ENCODE peak calls at places on chromosomes 2 and 18, in four cellular contexts. One of them, this sample, is unnamed.

GRCh38 chr2:168196764-168197180 is 50.6 kb downstream of the STK39 start:
- DNase-seq in NCI-H226: no peak
- DNase-seq in Right ventricle myocardium inferior: no peak
- DNase-seq in OCI-LY7: no peak
- DNase-seq in this sample: no peak

GRCh38 chr18:62324355-62324828 is 718 bp upstream of the TNFRSF11A start:
- DNase-seq in NCI-H226: no peak
- DNase-seq in OCI-LY7: no peak
- DNase-seq in Right ventricle myocardium inferior: no peak
- DNase-seq in this sample: peak; percentile 6

GRCh38 chr2:71548589-71549485 is 95.5 kb downstream of the DYSF start:
- DNase-seq in OCI-LY7: peak; percentile 53
- DNase-seq in NCI-H226: peak; percentile 12
- DNase-seq in Right ventricle myocardium inferior: peak; percentile 76
- DNase-seq in this sample: peak; percentile 80

GRCh38 chr2:45699032-45699658 is 47.7 kb downstream of the PRKCE start:
- DNase-seq in OCI-LY7: no peak
- DNase-seq in NCI-H226: no peak
- DNase-seq in Right ventricle myocardium inferior: no peak
- DNase-seq in this sample: no peak

GRCh38 chr2:37456479-37456878 is 112.0 kb downstream of the QPCT start:
- DNase-seq in OCI-LY7: peak; percentile 51
- DNase-seq in Right ventricle myocardium inferior: no peak
- DNase-seq in NCI-H226: no peak
- DNase-seq in this sample: no peak

GRCh38 chr2:61117534-61117933 is 44.5 kb upstream of the C2orf74 start:
- DNase-seq in NCI-H226: no peak
- DNase-seq in OCI-LY7: no peak
- DNase-seq in Right ventricle myocardium inferior: no peak
- DNase-seq in this sample: no peak

GRCh38 chr2:134985061-134985460 is 62.2 kb downstream of the MAP3K19 start:
- DNase-seq in NCI-H226: no peak
- DNase-seq in OCI-LY7: no peak
- DNase-seq in Right ventricle myocardium inferior: no peak
- DNase-seq in this sample: no peak

GRCh38 chr2:223654384-223654915 is 52.3 kb upstream of the SCG2 start:
- DNase-seq in NCI-H226: peak; percentile 95
- DNase-seq in OCI-LY7: no peak
- DNase-seq in Right ventricle myocardium inferior: no peak
- DNase-seq in this sample: peak; percentile 54

GRCh38 chr18:73478191-73478590 is 610.4 kb upstream of the NETO1 start:
- DNase-seq in OCI-LY7: no peak
- DNase-seq in NCI-H226: no peak
- DNase-seq in Right ventricle myocardium inferior: no peak
- DNase-seq in this sample: no peak

GRCh38 chr18:44564922-44565321 is 115.8 kb upstream of the SETBP1 start:
- DNase-seq in OCI-LY7: no peak
- DNase-seq in NCI-H226: peak; percentile 82
- DNase-seq in Right ventricle myocardium inferior: no peak
- DNase-seq in this sample: peak; percentile 96

GRCh38 chr2:12717191-12717987 is 653 bp downstream of the TRIB2 start:
- DNase-seq in OCI-LY7: peak; percentile 70
- DNase-seq in NCI-H226: no peak
- DNase-seq in Right ventricle myocardium inferior: peak; percentile 79
- DNase-seq in this sample: no peak

GRCh38 chr18:13488281-13488929 is 238.0 kb downstream of the FAM210A start:
- DNase-seq in OCI-LY7: no peak
- DNase-seq in NCI-H226: no peak
- DNase-seq in Right ventricle myocardium inferior: no peak
- DNase-seq in this sample: no peak

GRCh38 chr2:88281302-88282217 is 111.4 kb downstream of the THNSL2 start:
- DNase-seq in OCI-LY7: no peak
- DNase-seq in Right ventricle myocardium inferior: no peak
- DNase-seq in NCI-H226: no peak
- DNase-seq in this sample: no peak

GRCh38 chr2:205708231-205708631 is 25.9 kb downstream of the NRP2 start:
- DNase-seq in Right ventricle myocardium inferior: no peak
- DNase-seq in OCI-LY7: no peak
- DNase-seq in NCI-H226: no peak
- DNase-seq in this sample: no peak

GRCh38 chr2:240214790-240215675 is 74.6 kb upstream of the OTOS start:
- DNase-seq in Right ventricle myocardium inferior: peak; percentile 72
- DNase-seq in NCI-H226: no peak
- DNase-seq in OCI-LY7: no peak
- DNase-seq in this sample: no peak

GRCh38 chr2:191565647-191566198 is 112.2 kb upstream of the NABP1 start:
- DNase-seq in Right ventricle myocardium inferior: no peak
- DNase-seq in OCI-LY7: no peak
- DNase-seq in NCI-H226: no peak
- DNase-seq in this sample: peak; percentile 77

GRCh38 chr2:42810971-42811865 is 18.8 kb upstream of the HAAO start:
- DNase-seq in OCI-LY7: no peak
- DNase-seq in Right ventricle myocardium inferior: peak; percentile 73
- DNase-seq in NCI-H226: peak; percentile 79
- DNase-seq in this sample: no peak

GRCh38 chr2:70902579-70902978 is 33.1 kb upstream of the ATP6V1B1 start:
- DNase-seq in Right ventricle myocardium inferior: no peak
- DNase-seq in OCI-LY7: no peak
- DNase-seq in NCI-H226: no peak
- DNase-seq in this sample: no peak

GRCh38 chr2:25700221-25700660 is 26.9 kb upstream of the DTNB start:
- DNase-seq in NCI-H226: peak; percentile 16
- DNase-seq in OCI-LY7: peak; percentile 56
- DNase-seq in Right ventricle myocardium inferior: no peak
- DNase-seq in this sample: peak; percentile 52

GRCh38 chr2:12412898-12413305 is 303.8 kb upstream of the TRIB2 start:
- DNase-seq in NCI-H226: peak; percentile 14
- DNase-seq in OCI-LY7: peak; percentile 12
- DNase-seq in Right ventricle myocardium inferior: no peak
- DNase-seq in this sample: no peak

GRCh38 chr2:2762166-2762897 is 431.3 kb upstream of the MYT1L start:
- DNase-seq in NCI-H226: no peak
- DNase-seq in OCI-LY7: no peak
- DNase-seq in Right ventricle myocardium inferior: no peak
- DNase-seq in this sample: no peak

GRCh38 chr2:73068147-73068546 is 3.4 kb downstream of the SFXN5 start:
- DNase-seq in Right ventricle myocardium inferior: no peak
- DNase-seq in NCI-H226: no peak
- DNase-seq in OCI-LY7: no peak
- DNase-seq in this sample: no peak

GRCh38 chr2:197255550-197255949 is 55.0 kb downstream of the ANKRD44 start:
- DNase-seq in Right ventricle myocardium inferior: peak; percentile 91
- DNase-seq in NCI-H226: no peak
- DNase-seq in OCI-LY7: peak; percentile 91
- DNase-seq in this sample: peak; percentile 32

GRCh38 chr2:4635289-4635688 is 931.9 kb downstream of the DCDC2C start:
- DNase-seq in Right ventricle myocardium inferior: no peak
- DNase-seq in NCI-H226: no peak
- DNase-seq in OCI-LY7: no peak
- DNase-seq in this sample: no peak

GRCh38 chr18:62721837-62722795 is 6.8 kb downstream of the PHLPP1 start:
- DNase-seq in NCI-H226: no peak
- DNase-seq in OCI-LY7: no peak
- DNase-seq in Right ventricle myocardium inferior: no peak
- DNase-seq in this sample: no peak

GRCh38 chr2:239544846-239545465 is 144.1 kb upstream of the HDAC4 start:
- DNase-seq in Right ventricle myocardium inferior: peak; percentile 59
- DNase-seq in OCI-LY7: peak; percentile 1
- DNase-seq in NCI-H226: no peak
- DNase-seq in this sample: no peak

GRCh38 chr2:102369866-102370265 is 14.3 kb downstream of the IL18R1 start:
- DNase-seq in NCI-H226: no peak
- DNase-seq in Right ventricle myocardium inferior: no peak
- DNase-seq in OCI-LY7: no peak
- DNase-seq in this sample: no peak

GRCh38 chr2:237900891-237901831 is 41.7 kb downstream of the RAMP1 start:
- DNase-seq in OCI-LY7: no peak
- DNase-seq in NCI-H226: no peak
- DNase-seq in Right ventricle myocardium inferior: no peak
- DNase-seq in this sample: no peak

GRCh38 chr2:33250417-33251029 is 225.9 kb upstream of the RASGRP3 start:
- DNase-seq in NCI-H226: no peak
- DNase-seq in OCI-LY7: no peak
- DNase-seq in Right ventricle myocardium inferior: no peak
- DNase-seq in this sample: no peak

GRCh38 chr2:240896394-240896793 is 438 bp upstream of the MAB21L4 start:
- DNase-seq in NCI-H226: no peak
- DNase-seq in Right ventricle myocardium inferior: no peak
- DNase-seq in OCI-LY7: no peak
- DNase-seq in this sample: no peak

GRCh38 chr2:150292192-150292591 is 195.3 kb downstream of the RND3 start:
- DNase-seq in NCI-H226: no peak
- DNase-seq in OCI-LY7: no peak
- DNase-seq in Right ventricle myocardium inferior: no peak
- DNase-seq in this sample: no peak

GRCh38 chr18:60549338-60549960 is 176.9 kb upstream of the MC4R start:
- DNase-seq in Right ventricle myocardium inferior: no peak
- DNase-seq in NCI-H226: peak; percentile 8
- DNase-seq in OCI-LY7: peak; percentile 70
- DNase-seq in this sample: peak; percentile 38

GRCh38 chr2:202831241-202831997 is 40.1 kb downstream of the ICA1L start:
- DNase-seq in OCI-LY7: peak; percentile 69
- DNase-seq in Right ventricle myocardium inferior: no peak
- DNase-seq in NCI-H226: peak; percentile 37
- DNase-seq in this sample: peak; percentile 76

GRCh38 chr2:232886176-232886575 is 16.1 kb downstream of the SNORC start:
- DNase-seq in OCI-LY7: no peak
- DNase-seq in NCI-H226: no peak
- DNase-seq in Right ventricle myocardium inferior: peak; percentile 21
- DNase-seq in this sample: no peak

GRCh38 chr2:238282861-238283738 is 5.3 kb downstream of the PER2 start:
- DNase-seq in NCI-H226: no peak
- DNase-seq in Right ventricle myocardium inferior: peak; percentile 37
- DNase-seq in OCI-LY7: peak; percentile 48
- DNase-seq in this sample: no peak

GRCh38 chr18:22570492-22570891 is 152.8 kb upstream of the CTAGE1 start:
- DNase-seq in OCI-LY7: no peak
- DNase-seq in NCI-H226: no peak
- DNase-seq in Right ventricle myocardium inferior: no peak
- DNase-seq in this sample: no peak